ENCODE peak calls at places on chromosomes 7 and 10, in four cellular contexts. G is stomach; C is activated CD4-positive, alpha-beta T cell treated with anti-CD3 and anti-CD28 coated beads for 48 hours; T is transverse colon. R is an unnamed sample.
A peak's percentile ranks its signal among the peaks of the same experiment; 100 is the strongest.

GRCh38 chr10:26839966-26840627 is 20.7 kb downstream of the ABI1 start:
- DNase-seq in G (no peak), C (no peak), T (no peak), R (no peak)

GRCh38 chr10:79070091-79070610 is 1.4 kb downstream of the ZMIZ1 start:
- DNase-seq in G (peak; percentile 62), C (no peak), T (peak; percentile 52), R (no peak)

GRCh38 chr10:11724938-11725776 is 17.0 kb upstream of the ECHDC3 start:
- DNase-seq in G (no peak), C (no peak), T (no peak), R (no peak)

GRCh38 chr10:5629789-5630436 is 36.5 kb downstream of the ASB13 start:
- DNase-seq in G (peak; percentile 84), C (peak; percentile 91), T (peak; percentile 89), R (peak; percentile 7)

GRCh38 chr10:119104653-119105024 is 726 bp downstream of the DENND10 start:
- DNase-seq in G (no peak), C (peak; percentile 20), T (peak; percentile 24), R (no peak)

GRCh38 chr10:4538016-4538415 is 288.0 kb upstream of the AKR1E2 start:
- DNase-seq in G (no peak), C (no peak), T (no peak), R (no peak)

GRCh38 chr10:51246156-51246555 is 171.9 kb downstream of the PRKG1 start:
- DNase-seq in G (no peak), C (no peak), T (no peak), R (no peak)

GRCh38 chr10:43409385-43410109 is 561 bp upstream of the HNRNPF start:
- DNase-seq in G (peak; percentile 53), C (peak; percentile 84), T (peak; percentile 69), R (no peak)

GRCh38 chr10:131748831-131749766 is 151.7 kb upstream of the PPP2R2D start:
- DNase-seq in G (no peak), C (no peak), T (peak; percentile 13), R (no peak)

GRCh38 chr7:77799078-77799964 is 748 bp downstream of the PHTF2 start:
- DNase-seq in G (no peak), C (peak; percentile 29), T (peak; percentile 37), R (peak; percentile 61)

GRCh38 chr10:79246606-79247275 is 100.5 kb upstream of the PPIF start:
- DNase-seq in G (no peak), C (no peak), T (no peak), R (no peak)

GRCh38 chr10:133068111-133068740 is 19.5 kb upstream of the ADGRA1 start:
- DNase-seq in G (no peak), C (no peak), T (no peak), R (no peak)

GRCh38 chr7:128792471-128793183 is 859 bp downstream of the CCDC136 start:
- DNase-seq in G (no peak), C (no peak), T (no peak), R (no peak)

GRCh38 chr7:82005056-82005455 is 235.2 kb upstream of the HGF start:
- DNase-seq in G (no peak), C (no peak), T (no peak), R (no peak)

GRCh38 chr7:6248581-6248980 is 23.8 kb downstream of the CYTH3 start:
- DNase-seq in G (no peak), C (no peak), T (no peak), R (no peak)

GRCh38 chr10:77533156-77533886 is 104.3 kb downstream of the KCNMA1 start:
- DNase-seq in G (no peak), C (no peak), T (no peak), R (no peak)

GRCh38 chr10:118027397-118027796 is 19.3 kb downstream of the RAB11FIP2 start:
- DNase-seq in G (no peak), C (no peak), T (no peak), R (no peak)

GRCh38 chr7:82609746-82610145 is 166.2 kb upstream of the CACNA2D1 start:
- DNase-seq in G (no peak), C (no peak), T (no peak), R (no peak)

GRCh38 chr7:70303309-70303708 is 705.0 kb downstream of the AUTS2 start:
- DNase-seq in G (no peak), C (no peak), T (no peak), R (no peak)

GRCh38 chr10:124025638-124026336 is 67.6 kb downstream of the CHST15 start:
- DNase-seq in G (peak; percentile 40), C (no peak), T (no peak), R (no peak)

GRCh38 chr7:91942312-91942711 is 1.6 kb downstream of the AKAP9 start:
- DNase-seq in G (no peak), C (no peak), T (no peak), R (no peak)

GRCh38 chr7:136214356-136214755 is 237.2 kb upstream of the MTPN start:
- DNase-seq in G (no peak), C (no peak), T (no peak), R (no peak)

GRCh38 chr7:154426778-154427177 is 374.6 kb downstream of the DPP6 start:
- DNase-seq in G (no peak), C (no peak), T (no peak), R (no peak)

GRCh38 chr7:94069154-94069739 is 65.1 kb upstream of the BET1 start:
- DNase-seq in G (no peak), C (no peak), T (no peak), R (no peak)

GRCh38 chr10:103888113-103888841 is 29.7 kb downstream of the STN1 start:
- DNase-seq in G (peak; percentile 90), C (peak; percentile 39), T (peak; percentile 91), R (no peak)

GRCh38 chr7:95560674-95561073 is 35.6 kb downstream of the PDK4 start:
- DNase-seq in G (no peak), C (no peak), T (no peak), R (no peak)

GRCh38 chr7:135650831-135651573 is 11.3 kb upstream of the STMP1 start:
- DNase-seq in G (no peak), C (no peak), T (no peak), R (no peak)

GRCh38 chr10:69728335-69728861 is 73.3 kb upstream of the COL13A1 start:
- DNase-seq in G (no peak), C (no peak), T (no peak), R (no peak)

GRCh38 chr10:102246261-102246660 is 929 bp downstream of the GBF1 start:
- DNase-seq in G (no peak), C (no peak), T (no peak), R (no peak)

GRCh38 chr10:115657161-115657850 is 564.1 kb downstream of the ATRNL1 start:
- DNase-seq in G (no peak), C (no peak), T (no peak), R (no peak)

R was measured in NCI-H2107.